ENCODE peak calls at places on chromosomes 11 and 22, in five cellular contexts. J is endothelial cell, I is lower leg skin, E is HFF-Myc, X is osteocyte. V is an unnamed sample.
A peak's percentile ranks its signal among the peaks of the same experiment; 100 is the strongest.

GRCh38 chr11:44944853-44945235 is 5.8 kb downstream of the TP53I11 start:
- DNase-seq in J (no peak), I (no peak), E (no peak), X (no peak), V (no peak)

GRCh38 chr11:94602430-94603372 is 35.5 kb downstream of the PIWIL4 start:
- DNase-seq in J (peak; percentile 73), I (no peak), E (peak; percentile 39), X (no peak), V (no peak)

GRCh38 chr11:46522682-46523281 is 71.0 kb downstream of the AMBRA1 start:
- DNase-seq in J (no peak), I (no peak), E (no peak), X (no peak), V (no peak)

GRCh38 chr11:101180481-101180880 is 50.9 kb upstream of the PGR start:
- DNase-seq in J (no peak), I (no peak), E (no peak), X (no peak), V (no peak)

GRCh38 chr11:111221208-111221607 is 24.3 kb upstream of the POU2AF2 start:
- DNase-seq in J (no peak), I (no peak), E (no peak), X (no peak), V (no peak)

GRCh38 chr11:2096001-2096918 is 42.9 kb downstream of the IGF2 start:
- DNase-seq in J (no peak), I (no peak), E (no peak), X (no peak), V (no peak)

GRCh38 chr11:61162092-61162935 is 1.1 kb upstream of the VPS37C start:
- DNase-seq in J (no peak), I (peak; percentile 20), E (no peak), X (no peak), V (peak; percentile 60)

GRCh38 chr11:65428578-65429068 is 6.0 kb downstream of the NEAT1 start:
- DNase-seq in J (no peak), I (peak; percentile 89), E (no peak), X (no peak), V (no peak)

GRCh38 chr11:65625628-65626342 is 10.2 kb downstream of the PCNX3 start:
- DNase-seq in J (peak; percentile 61), I (no peak), E (no peak), X (no peak), V (no peak)

GRCh38 chr11:68498903-68499883 is 38.6 kb downstream of the PPP6R3 start:
- DNase-seq in J (no peak), I (no peak), E (no peak), X (no peak), V (no peak)

GRCh38 chr11:42273977-42274376 is 814.5 kb upstream of the LRRC4C start:
- DNase-seq in J (no peak), I (no peak), E (no peak), X (no peak), V (no peak)

GRCh38 chr11:110093407-110094297 is 460 bp downstream of the ZC3H12C start:
- DNase-seq in J (peak; percentile 46), I (peak; percentile 90), E (no peak), X (peak; percentile 87), V (peak; percentile 60)

GRCh38 chr22:40203568-40203967 is 25.8 kb downstream of the TNRC6B start:
- DNase-seq in J (no peak), I (no peak), E (no peak), X (no peak), V (no peak)

GRCh38 chr22:45597460-45598192 is 74.0 kb upstream of the ATXN10 start:
- DNase-seq in J (no peak), I (no peak), E (no peak), X (no peak), V (no peak)

GRCh38 chr11:40168461-40168860 is 1291.0 kb downstream of the LRRC4C start:
- DNase-seq in J (no peak), I (no peak), E (no peak), X (no peak), V (no peak)

GRCh38 chr11:87255589-87255988 is 217.9 kb downstream of the TMEM135 start:
- DNase-seq in J (no peak), I (no peak), E (no peak), X (no peak), V (no peak)

GRCh38 chr11:113991170-113991569 is 16.3 kb downstream of the HTR3A start:
- DNase-seq in J (peak; percentile 64), I (no peak), E (no peak), X (no peak), V (peak; percentile 70)

GRCh38 chr11:60831143-60831500 is 10.8 kb upstream of the CCDC86 start:
- DNase-seq in J (peak; percentile 80), I (peak; percentile 96), E (peak; percentile 60), X (peak; percentile 93), V (peak; percentile 83)

GRCh38 chr22:38628444-38628843 is 27.7 kb downstream of the FAM227A start:
- DNase-seq in J (no peak), I (no peak), E (no peak), X (no peak), V (peak; percentile 13)

GRCh38 chr11:66150725-66151124 is 80.7 kb downstream of the PACS1 start:
- DNase-seq in J (no peak), I (no peak), E (no peak), X (no peak), V (no peak)

GRCh38 chr22:36156515-36157419 is 3.8 kb downstream of the APOL3 start:
- DNase-seq in J (peak; percentile 74), I (peak; percentile 96), E (peak; percentile 49), X (no peak), V (peak; percentile 78)

DNA sequence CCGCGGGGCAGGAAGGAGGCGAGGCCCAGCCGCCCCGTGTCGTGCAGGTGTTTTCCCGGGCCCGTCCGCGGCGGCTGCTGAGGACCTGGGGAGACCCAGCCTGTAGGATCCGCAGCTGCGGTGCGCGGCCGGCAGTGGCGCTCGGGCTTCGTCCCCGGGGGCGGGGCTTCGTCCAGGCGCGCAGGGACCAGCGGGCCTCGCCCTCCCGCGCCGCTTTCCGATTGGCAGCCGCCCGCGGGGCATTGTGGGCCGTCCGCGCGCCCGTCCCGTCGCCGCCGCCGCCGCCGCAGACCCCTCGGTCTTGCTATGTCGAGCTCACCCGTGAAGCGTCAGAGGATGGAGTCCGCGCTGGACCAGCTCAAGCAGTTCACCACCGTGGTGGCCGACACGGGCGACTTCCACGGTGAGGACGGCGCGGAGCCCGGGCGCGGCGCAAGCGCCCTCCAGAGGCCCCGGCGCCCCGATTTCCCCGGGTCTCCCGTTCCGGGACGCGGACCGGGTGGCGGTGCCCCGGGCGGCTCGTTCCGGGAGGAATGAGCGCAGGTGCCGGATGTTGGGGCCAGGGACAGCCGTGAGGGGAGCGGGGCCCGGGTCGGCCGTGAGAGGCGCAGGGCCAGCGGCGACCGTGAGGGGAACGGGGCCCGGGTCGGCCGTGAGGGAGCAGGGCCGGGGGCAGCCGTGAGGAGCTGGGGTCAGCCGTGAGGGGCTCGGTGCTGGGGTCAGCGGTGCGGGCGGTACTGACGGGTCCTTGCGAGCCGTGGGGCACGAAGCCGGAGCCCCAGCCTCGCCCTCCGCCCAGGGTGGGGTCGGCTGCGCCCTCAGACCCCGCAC is at the start of gene TALDO1:
- DNase-seq in J (peak; percentile 94), I (peak; percentile 97), E (peak; percentile 33), X (peak; percentile 98), V (peak; percentile 88)
- TF ChIP-seq CTCF in J (no peak), I (no peak), E (no peak), X (peak; percentile 22), V (peak; percentile 15)

GRCh38 chr11:72740060-72740424 is 12.2 kb downstream of the ARAP1 start:
- DNase-seq in J (no peak), I (no peak), E (no peak), X (no peak), V (no peak)

GRCh38 chr11:72740562-72741428 is 11.4 kb downstream of the ARAP1 start:
- DNase-seq in J (no peak), I (no peak), E (no peak), X (no peak), V (no peak)

GRCh38 chr11:72742522-72743320 is 9.5 kb downstream of the ARAP1 start:
- DNase-seq in J (no peak), I (no peak), E (no peak), X (no peak), V (no peak)

GRCh38 chr11:72741849-72742521 is 10.2 kb downstream of the ARAP1 start:
- DNase-seq in J (no peak), I (no peak), E (no peak), X (no peak), V (peak; percentile 68)

GRCh38 chr11:72741429-72741833 is 10.8 kb downstream of the ARAP1 start:
- DNase-seq in J (peak; percentile 31), I (no peak), E (no peak), X (no peak), V (peak; percentile 37)
- TF ChIP-seq CTCF in J (no peak), I (no peak), E (no peak), X (no peak), V (no peak)

GRCh38 chr11:15258433-15259350 is 144.0 kb downstream of the INSC start:
- DNase-seq in J (no peak), I (no peak), E (no peak), X (no peak), V (peak; percentile 51)
- TF ChIP-seq CTCF in J (no peak), I (no peak), E (peak; percentile 3), X (peak; percentile 32), V (peak; percentile 23)

DNA sequence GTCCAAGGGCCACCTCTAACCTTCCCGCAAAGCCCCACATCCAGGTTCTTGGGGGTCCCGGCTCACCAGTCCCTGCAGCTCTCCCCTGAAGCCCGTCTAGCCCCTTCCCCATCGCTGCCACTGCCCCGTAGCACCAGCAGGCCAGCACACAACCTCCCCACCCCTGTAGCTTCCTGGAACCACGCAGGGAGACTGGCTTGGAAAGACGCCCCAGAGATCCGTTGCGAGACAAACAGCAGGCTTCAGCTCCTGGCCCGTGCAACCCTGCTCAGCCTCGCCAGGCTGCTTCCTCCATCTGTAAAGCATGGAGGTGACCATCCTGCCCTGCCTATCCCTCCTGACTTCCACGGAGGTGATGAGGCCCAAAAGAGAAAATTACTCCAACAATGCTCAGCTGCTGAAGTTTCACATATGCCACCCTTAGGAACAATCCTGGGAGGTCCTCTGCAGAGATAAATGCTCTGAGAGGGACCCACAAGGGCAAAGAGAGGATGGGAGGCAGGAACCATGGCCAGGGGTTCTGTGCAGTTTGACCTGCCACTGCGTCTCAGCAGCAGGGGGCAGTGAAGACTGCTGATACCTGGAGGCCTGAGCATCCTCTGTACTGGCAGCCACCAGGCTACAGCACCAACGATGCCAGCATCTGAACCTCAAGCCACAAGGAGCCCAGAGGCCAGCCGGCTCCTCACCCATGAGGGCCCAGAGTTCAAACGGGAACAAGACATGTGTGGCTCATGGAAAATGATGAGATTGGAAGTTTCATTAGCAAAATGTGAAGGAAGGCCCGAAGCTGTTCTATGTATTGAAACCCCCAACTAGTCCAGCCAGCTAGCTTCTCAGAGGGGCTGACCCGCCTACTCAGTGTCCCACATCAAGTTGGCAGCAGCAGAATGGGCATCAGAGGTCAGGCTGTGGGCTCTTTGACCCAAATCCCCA is 16.1 kb downstream of the DGCR2 start:
- DNase-seq in J (peak; percentile 26), I (peak; percentile 50), E (no peak), X (no peak), V (peak; percentile 35)
- TF ChIP-seq CTCF in J (no peak), I (no peak), E (peak; percentile 24), X (no peak), V (peak; percentile 20)

V was measured in MCF 10A.